ENCODE peak calls at places on chromosomes 2 and 18, in six cellular contexts. One of them, this sample, is unnamed.

GRCh38 chr18:3246636-3247242 is 862 bp upstream of the MYL12A start:
- DNase-seq in trophoblast cell: no peak
- DNase-seq in GM23248: peak
- DNase-seq in HepG2: no peak
- DNase-seq in hepatocyte: no peak
- DNase-seq in GM23338: peak
- DNase-seq in this sample: peak

GRCh38 chr2:4258563-4258962 is 555.2 kb downstream of the DCDC2C start:
- DNase-seq in GM23338: no peak
- DNase-seq in trophoblast cell: no peak
- DNase-seq in hepatocyte: peak
- DNase-seq in HepG2: peak
- DNase-seq in GM23248: no peak
- DNase-seq in this sample: peak

GRCh38 chr2:157052685-157053224 is 204.8 kb upstream of the GALNT5 start:
- DNase-seq in GM23338: no peak
- DNase-seq in HepG2: peak
- DNase-seq in trophoblast cell: no peak
- DNase-seq in GM23248: peak
- DNase-seq in hepatocyte: peak
- DNase-seq in this sample: peak

GRCh38 chr2:7379799-7380198 is 462.6 kb downstream of the RNF144A start:
- DNase-seq in HepG2: peak
- DNase-seq in hepatocyte: no peak
- DNase-seq in trophoblast cell: no peak
- DNase-seq in GM23338: peak
- DNase-seq in GM23248: no peak
- DNase-seq in this sample: no peak

GRCh38 chr2:84924173-84925106 is 19.0 kb downstream of the TMSB10 start:
- DNase-seq in GM23248: peak
- DNase-seq in GM23338: peak
- DNase-seq in HepG2: peak
- DNase-seq in trophoblast cell: no peak
- DNase-seq in hepatocyte: no peak
- DNase-seq in this sample: no peak

GRCh38 chr18:47191956-47192355 is 15.8 kb upstream of the IER3IP1 start:
- DNase-seq in GM23248: peak
- DNase-seq in trophoblast cell: no peak
- DNase-seq in HepG2: peak
- DNase-seq in GM23338: no peak
- DNase-seq in hepatocyte: peak
- DNase-seq in this sample: no peak

GRCh38 chr18:50816767-50817166 is 3.0 kb downstream of the MRO start:
- DNase-seq in hepatocyte: no peak
- DNase-seq in GM23338: peak
- DNase-seq in trophoblast cell: no peak
- DNase-seq in GM23248: no peak
- DNase-seq in HepG2: no peak
- DNase-seq in this sample: no peak

GRCh38 chr2:173076557-173077345 is 1.1 kb downstream of the MAP3K20 start:
- DNase-seq in HepG2: no peak
- DNase-seq in trophoblast cell: peak
- DNase-seq in GM23248: peak
- DNase-seq in hepatocyte: peak
- DNase-seq in GM23338: peak
- DNase-seq in this sample: no peak

GRCh38 chr2:17901246-17901645 is 22.8 kb downstream of the KCNS3 start:
- DNase-seq in GM23248: no peak
- DNase-seq in HepG2: no peak
- DNase-seq in hepatocyte: no peak
- DNase-seq in GM23338: no peak
- DNase-seq in trophoblast cell: no peak
- DNase-seq in this sample: no peak

GRCh38 chr2:160226367-160226766 is 26.3 kb upstream of the ITGB6 start:
- DNase-seq in GM23338: peak
- DNase-seq in trophoblast cell: no peak
- DNase-seq in GM23248: no peak
- DNase-seq in hepatocyte: no peak
- DNase-seq in HepG2: no peak
- DNase-seq in this sample: no peak

GRCh38 chr2:113208995-113209868 is 35.5 kb downstream of the PSD4 start:
- DNase-seq in GM23338: no peak
- DNase-seq in HepG2: no peak
- DNase-seq in trophoblast cell: no peak
- DNase-seq in hepatocyte: no peak
- DNase-seq in GM23248: no peak
- DNase-seq in this sample: no peak

GRCh38 chr18:68391801-68392200 is 323.1 kb downstream of the TMX3 start:
- DNase-seq in GM23248: no peak
- DNase-seq in trophoblast cell: no peak
- DNase-seq in HepG2: no peak
- DNase-seq in hepatocyte: no peak
- DNase-seq in GM23338: no peak
- DNase-seq in this sample: no peak

GRCh38 chr2:235616846-235617245 is 123.0 kb downstream of the AGAP1 start:
- DNase-seq in HepG2: no peak
- DNase-seq in GM23248: peak
- DNase-seq in trophoblast cell: no peak
- DNase-seq in hepatocyte: no peak
- DNase-seq in GM23338: no peak
- DNase-seq in this sample: no peak

GRCh38 chr2:155815851-155816250 is 516.7 kb downstream of the NR4A2 start:
- DNase-seq in HepG2: peak
- DNase-seq in GM23338: peak
- DNase-seq in GM23248: peak
- DNase-seq in trophoblast cell: peak
- DNase-seq in hepatocyte: peak
- DNase-seq in this sample: no peak

GRCh38 chr2:160993543-160994090 is 166.6 kb upstream of the TANK start:
- DNase-seq in hepatocyte: no peak
- DNase-seq in HepG2: no peak
- DNase-seq in trophoblast cell: no peak
- DNase-seq in GM23338: no peak
- DNase-seq in GM23248: no peak
- DNase-seq in this sample: no peak

GRCh38 chr18:21933931-21934765 is 193.6 kb downstream of the MIB1 start:
- DNase-seq in trophoblast cell: no peak
- DNase-seq in GM23338: peak
- DNase-seq in hepatocyte: no peak
- DNase-seq in HepG2: no peak
- DNase-seq in GM23248: no peak
- DNase-seq in this sample: no peak

GRCh38 chr2:30620102-30620501 is 173.1 kb downstream of the LCLAT1 start:
- DNase-seq in trophoblast cell: no peak
- DNase-seq in hepatocyte: no peak
- DNase-seq in GM23248: no peak
- DNase-seq in GM23338: no peak
- DNase-seq in HepG2: no peak
- DNase-seq in this sample: no peak

GRCh38 chr2:118309201-118310015 is 221.1 kb downstream of the INSIG2 start:
- DNase-seq in trophoblast cell: no peak
- DNase-seq in GM23248: peak
- DNase-seq in GM23338: no peak
- DNase-seq in HepG2: no peak
- DNase-seq in hepatocyte: no peak
- DNase-seq in this sample: no peak

GRCh38 chr2:240793313-240794177 is 26.5 kb downstream of the KIF1A start:
- DNase-seq in GM23248: no peak
- DNase-seq in HepG2: no peak
- DNase-seq in trophoblast cell: no peak
- DNase-seq in hepatocyte: no peak
- DNase-seq in GM23338: no peak
- DNase-seq in this sample: no peak

GRCh38 chr2:45170976-45171514 is 161.8 kb upstream of the SIX2 start:
- DNase-seq in HepG2: no peak
- DNase-seq in trophoblast cell: no peak
- DNase-seq in GM23338: peak
- DNase-seq in GM23248: no peak
- DNase-seq in hepatocyte: no peak
- DNase-seq in this sample: no peak

GRCh38 chr18:47404845-47405244 is 153.4 kb upstream of the SKOR2 start:
- DNase-seq in trophoblast cell: no peak
- DNase-seq in HepG2: no peak
- DNase-seq in GM23338: no peak
- DNase-seq in GM23248: no peak
- DNase-seq in hepatocyte: no peak
- DNase-seq in this sample: no peak

GRCh38 chr2:30334738-30335426 is 103.5 kb downstream of the LBH start:
- DNase-seq in GM23248: no peak
- DNase-seq in trophoblast cell: no peak
- DNase-seq in hepatocyte: no peak
- DNase-seq in HepG2: no peak
- DNase-seq in GM23338: peak
- DNase-seq in this sample: no peak

GRCh38 chr18:62420151-62420512 is 95.0 kb downstream of the TNFRSF11A start:
- DNase-seq in GM23248: peak
- DNase-seq in hepatocyte: peak
- DNase-seq in trophoblast cell: no peak
- DNase-seq in HepG2: peak
- DNase-seq in GM23338: no peak
- DNase-seq in this sample: no peak

GRCh38 chr2:32947484-32948143 is 861 bp downstream of the LTBP1 start:
- DNase-seq in HepG2: no peak
- DNase-seq in GM23248: peak
- DNase-seq in GM23338: peak
- DNase-seq in hepatocyte: peak
- DNase-seq in trophoblast cell: peak
- DNase-seq in this sample: peak

GRCh38 chr18:72456802-72457201 is 87.3 kb downstream of the CBLN2 start:
- DNase-seq in trophoblast cell: no peak
- DNase-seq in GM23248: no peak
- DNase-seq in HepG2: no peak
- DNase-seq in GM23338: no peak
- DNase-seq in hepatocyte: no peak
- DNase-seq in this sample: no peak

GRCh38 chr2:39568561-39569006 is 97.1 kb upstream of the TMEM178A start:
- DNase-seq in hepatocyte: peak
- DNase-seq in trophoblast cell: peak
- DNase-seq in GM23338: no peak
- DNase-seq in HepG2: peak
- DNase-seq in GM23248: peak
- DNase-seq in this sample: peak

GRCh38 chr18:31683968-31684278 is 458 bp downstream of the B4GALT6 start:
- DNase-seq in trophoblast cell: peak
- DNase-seq in GM23248: no peak
- DNase-seq in hepatocyte: no peak
- DNase-seq in GM23338: no peak
- DNase-seq in HepG2: no peak
- DNase-seq in this sample: no peak

GRCh38 chr2:236674238-236674637 is 104.6 kb downstream of the ACKR3 start:
- DNase-seq in GM23248: no peak
- DNase-seq in GM23338: no peak
- DNase-seq in hepatocyte: no peak
- DNase-seq in trophoblast cell: no peak
- DNase-seq in HepG2: no peak
- DNase-seq in this sample: no peak

GRCh38 chr2:114729025-114729424 is 286.6 kb downstream of the DPP10 start:
- DNase-seq in HepG2: peak
- DNase-seq in GM23338: peak
- DNase-seq in GM23248: no peak
- DNase-seq in trophoblast cell: no peak
- DNase-seq in hepatocyte: peak
- DNase-seq in this sample: no peak

GRCh38 chr2:96493072-96493471 is 12.1 kb downstream of the NEURL3 start:
- DNase-seq in GM23338: peak
- DNase-seq in HepG2: no peak
- DNase-seq in trophoblast cell: peak
- DNase-seq in hepatocyte: no peak
- DNase-seq in GM23248: no peak
- DNase-seq in this sample: peak

GRCh38 chr2:84906108-84906899 is 848 bp downstream of the TMSB10 start:
- DNase-seq in HepG2: no peak
- DNase-seq in trophoblast cell: no peak
- DNase-seq in GM23338: no peak
- DNase-seq in hepatocyte: peak
- DNase-seq in GM23248: peak
- DNase-seq in this sample: no peak

GRCh38 chr18:79945118-79946042 is 6.1 kb downstream of the SLC66A2 start:
- DNase-seq in GM23248: no peak
- DNase-seq in hepatocyte: no peak
- DNase-seq in GM23338: no peak
- DNase-seq in trophoblast cell: no peak
- DNase-seq in HepG2: no peak
- DNase-seq in this sample: no peak

GRCh38 chr2:111661286-111661940 is 222.6 kb downstream of the ANAPC1 start:
- DNase-seq in hepatocyte: no peak
- DNase-seq in GM23248: no peak
- DNase-seq in trophoblast cell: no peak
- DNase-seq in GM23338: no peak
- DNase-seq in HepG2: no peak
- DNase-seq in this sample: no peak
- H2AFZ ChIP-seq in hepatocyte: no peak
- H2AFZ ChIP-seq in GM23248: no peak
- H2AFZ ChIP-seq in trophoblast cell: no peak
- H2AFZ ChIP-seq in GM23338: no peak
- H2AFZ ChIP-seq in HepG2: no peak
- H2AFZ ChIP-seq in this sample: no peak

GRCh38 chr2:70958759-70959158 is 19.7 kb upstream of the ANKRD53 start:
- DNase-seq in GM23338: no peak
- DNase-seq in hepatocyte: peak
- DNase-seq in GM23248: no peak
- DNase-seq in HepG2: no peak
- DNase-seq in trophoblast cell: no peak
- DNase-seq in this sample: no peak
- H2AFZ ChIP-seq in GM23338: no peak
- H2AFZ ChIP-seq in hepatocyte: no peak
- H2AFZ ChIP-seq in GM23248: no peak
- H2AFZ ChIP-seq in HepG2: no peak
- H2AFZ ChIP-seq in trophoblast cell: no peak
- H2AFZ ChIP-seq in this sample: no peak

GRCh38 chr18:24414349-24415003 is 12.0 kb upstream of the IMPACT start:
- DNase-seq in GM23338: no peak
- DNase-seq in HepG2: no peak
- DNase-seq in hepatocyte: no peak
- DNase-seq in trophoblast cell: no peak
- DNase-seq in GM23248: no peak
- DNase-seq in this sample: no peak

GRCh38 chr18:24417465-24417864 is 9.0 kb upstream of the IMPACT start:
- DNase-seq in HepG2: no peak
- DNase-seq in GM23248: no peak
- DNase-seq in hepatocyte: no peak
- DNase-seq in GM23338: no peak
- DNase-seq in trophoblast cell: no peak
- DNase-seq in this sample: no peak

GRCh38 chr18:24408496-24408895 is 10.9 kb upstream of the OSBPL1A start:
- DNase-seq in hepatocyte: no peak
- DNase-seq in GM23338: no peak
- DNase-seq in trophoblast cell: no peak
- DNase-seq in GM23248: no peak
- DNase-seq in HepG2: no peak
- DNase-seq in this sample: no peak

GRCh38 chr18:24413148-24413547 is 13.3 kb upstream of the IMPACT start:
- DNase-seq in hepatocyte: no peak
- DNase-seq in trophoblast cell: no peak
- DNase-seq in HepG2: no peak
- DNase-seq in GM23248: peak
- DNase-seq in GM23338: peak
- DNase-seq in this sample: no peak
- H2AFZ ChIP-seq in hepatocyte: no peak
- H2AFZ ChIP-seq in trophoblast cell: no peak
- H2AFZ ChIP-seq in HepG2: no peak
- H2AFZ ChIP-seq in GM23248: no peak
- H2AFZ ChIP-seq in GM23338: no peak
- H2AFZ ChIP-seq in this sample: no peak

GRCh38 chr2:217808326-217808725 is 194.5 kb downstream of the TNS1 start:
- DNase-seq in trophoblast cell: no peak
- DNase-seq in GM23248: no peak
- DNase-seq in HepG2: no peak
- DNase-seq in hepatocyte: no peak
- DNase-seq in GM23338: no peak
- DNase-seq in this sample: no peak
- H2AFZ ChIP-seq in trophoblast cell: no peak
- H2AFZ ChIP-seq in GM23248: no peak
- H2AFZ ChIP-seq in HepG2: no peak
- H2AFZ ChIP-seq in hepatocyte: no peak
- H2AFZ ChIP-seq in GM23338: no peak
- H2AFZ ChIP-seq in this sample: no peak